ENCODE peak calls at places on chromosome 17, in five cellular contexts. S, X, E, P and Y are unnamed samples.

GRCh38 chr17:49518346-49519078 is 23.4 kb downstream of the NGFR start:
- DNase-seq in E (no peak), S (no peak), P (no peak), X (no peak), Y (no peak)

GRCh38 chr17:60524463-60525346 is 1.3 kb downstream of the APPBP2 start:
- DNase-seq in E (peak), P (no peak), X (peak), S (no peak), Y (no peak)

GRCh38 chr17:60769327-60769726 is 91.7 kb downstream of the BCAS3 start:
- DNase-seq in P (no peak), X (no peak), E (no peak), S (no peak), Y (no peak)

GRCh38 chr17:57009737-57010445 is 32.0 kb downstream of the SCPEP1 start:
- DNase-seq in P (no peak), E (peak), X (peak), S (no peak), Y (no peak)

GRCh38 chr17:57071991-57072944 is 12.8 kb upstream of the AKAP1 start:
- DNase-seq in X (no peak), E (no peak), S (no peak), P (no peak), Y (no peak)

GRCh38 chr17:14301279-14301760 is 439 bp downstream of the HS3ST3B1 start:
- DNase-seq in E (no peak), S (peak), P (no peak), X (no peak), Y (no peak)

GRCh38 chr17:47810901-47811635 is 10.5 kb downstream of the OSBPL7 start:
- DNase-seq in E (no peak), P (no peak), S (no peak), X (peak), Y (no peak)

GRCh38 chr17:39099686-39100293 is 51.6 kb downstream of the PLXDC1 start:
- DNase-seq in P (peak), S (no peak), E (no peak), X (no peak), Y (no peak)

GRCh38 chr17:56774650-56775049 is 59.1 kb downstream of the C17orf67 start:
- DNase-seq in P (no peak), X (no peak), S (no peak), E (no peak), Y (no peak)

GRCh38 chr17:9367186-9367585 is 208.4 kb downstream of the STX8 start:
- DNase-seq in S (no peak), E (no peak), P (no peak), X (no peak), Y (no peak)

GRCh38 chr17:35373532-35373983 is at the start of gene SLFN11:
- DNase-seq in S (peak), X (peak), P (peak), E (peak), Y (peak)

GRCh38 chr17:20173091-20173490 is 163.9 kb downstream of the SPECC1 start:
- DNase-seq in S (no peak), X (no peak), E (no peak), P (no peak), Y (no peak)

GRCh38 chr17:57889892-57890856 is 40.3 kb upstream of the MRPS23 start:
- DNase-seq in E (peak), X (peak), P (peak), S (peak), Y (no peak)

DNA sequence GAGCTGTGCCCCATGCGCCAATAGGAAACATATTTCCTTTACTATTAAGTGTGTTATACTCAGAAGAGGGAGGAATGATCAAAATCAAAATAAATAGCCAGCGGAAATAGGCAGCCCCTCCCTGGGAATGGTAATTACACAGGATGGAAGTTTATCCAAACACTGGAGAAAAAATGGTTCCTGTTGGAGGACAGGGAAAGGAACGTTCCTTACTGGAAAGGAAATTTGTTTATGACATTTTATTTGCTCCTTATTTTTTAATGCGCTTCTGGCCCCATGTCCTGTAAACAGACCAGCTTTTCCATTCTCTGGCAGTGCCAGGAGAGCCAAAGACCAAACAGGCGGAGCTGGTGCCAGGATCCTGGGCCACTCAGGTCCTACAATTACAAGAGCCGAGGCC is 273.7 kb downstream of the SOX9 start:
- DNase-seq in E (peak), P (no peak), S (no peak), X (no peak), Y (no peak)
- H3K4me3 ChIP-seq in E (peak), P (no peak), S (no peak), X (no peak), Y (no peak)

GRCh38 chr17:76535788-76536510 is 1.6 kb downstream of the CYGB start:
- DNase-seq in X (no peak), S (peak), E (no peak), P (no peak), Y (no peak)
- H3K4me3 ChIP-seq in X (no peak), S (peak), E (no peak), P (no peak), Y (no peak)

GRCh38 chr17:50661348-50661747 is 26.7 kb downstream of the ABCC3 start:
- DNase-seq in X (no peak), P (no peak), S (peak), E (no peak), Y (no peak)
- H3K4me3 ChIP-seq in X (no peak), P (no peak), S (no peak), E (peak), Y (no peak)

GRCh38 chr17:74031314-74032080 is 172.0 kb upstream of the RPL38 start:
- DNase-seq in S (peak), E (no peak), X (no peak), P (no peak), Y (no peak)
- H3K4me3 ChIP-seq in S (no peak), E (no peak), X (no peak), P (no peak), Y (no peak)

DNA sequence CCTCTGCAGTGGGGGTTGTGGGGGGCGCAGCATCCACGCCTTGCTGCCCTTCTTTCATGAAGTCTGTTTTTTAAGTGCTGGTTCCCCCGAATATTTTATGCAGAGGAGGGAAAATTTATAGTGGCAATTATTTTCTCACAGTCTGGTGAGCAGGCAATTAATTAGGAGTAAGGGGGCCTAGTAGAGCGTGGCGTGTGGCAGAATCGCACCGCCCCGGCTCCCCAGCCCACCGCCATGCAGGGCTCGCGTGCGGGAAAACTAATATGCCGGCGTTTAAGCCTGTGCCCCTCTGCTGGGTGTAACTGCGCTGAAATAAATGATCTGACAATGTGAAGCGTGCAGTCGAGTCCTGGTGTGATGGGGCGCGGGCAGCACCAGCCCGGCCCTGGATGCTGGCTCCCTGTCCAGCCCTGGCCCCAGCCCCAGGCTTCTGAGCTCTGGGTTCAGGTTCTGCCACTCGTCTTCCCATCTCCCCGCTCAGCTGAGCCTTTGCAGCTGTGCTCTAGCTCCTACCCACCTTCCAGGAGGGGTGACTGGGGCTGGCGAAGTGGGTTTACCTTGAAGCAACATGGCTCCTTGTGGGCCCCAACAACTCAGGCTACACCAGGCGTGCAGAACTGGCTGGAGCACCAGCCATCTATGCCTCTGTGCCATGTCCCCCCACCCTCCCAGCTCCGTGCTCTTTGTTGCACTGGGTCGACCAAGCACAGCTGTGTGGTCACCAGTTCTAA is 13.8 kb downstream of the ENGASE start:
- DNase-seq in E (no peak), P (no peak), X (no peak), S (peak), Y (no peak)
- H3K4me3 ChIP-seq in E (no peak), P (no peak), X (no peak), S (no peak), Y (no peak)